ENCODE peak calls at places on chromosome 5, in five cellular contexts. One of them, this sample, is unnamed.

GRCh38 chr5:143931389-143931984 is 119.5 kb downstream of the HMHB1 start:
- DNase-seq in skeletal muscle cell: no peak
- DNase-seq in OCI-LY7: no peak
- DNase-seq in heart left ventricle: peak
- DNase-seq in fibroblast of lung: no peak
- DNase-seq in this sample: no peak

GRCh38 chr5:151156732-151157402 is 712 bp downstream of the ANXA6 start:
- DNase-seq in fibroblast of lung: peak
- DNase-seq in OCI-LY7: no peak
- DNase-seq in heart left ventricle: no peak
- DNase-seq in skeletal muscle cell: no peak
- DNase-seq in this sample: peak

GRCh38 chr5:169350759-169351240 is 49.9 kb upstream of the SLIT3 start:
- DNase-seq in fibroblast of lung: peak
- DNase-seq in skeletal muscle cell: peak
- DNase-seq in heart left ventricle: peak
- DNase-seq in OCI-LY7: no peak
- DNase-seq in this sample: peak

GRCh38 chr5:128426090-128426534 is 111.9 kb downstream of the FBN2 start:
- DNase-seq in skeletal muscle cell: no peak
- DNase-seq in fibroblast of lung: no peak
- DNase-seq in heart left ventricle: no peak
- DNase-seq in OCI-LY7: no peak
- DNase-seq in this sample: no peak

GRCh38 chr5:89028579-89029272 is 145.7 kb upstream of the MEF2C start:
- DNase-seq in OCI-LY7: no peak
- DNase-seq in fibroblast of lung: no peak
- DNase-seq in heart left ventricle: no peak
- DNase-seq in skeletal muscle cell: no peak
- DNase-seq in this sample: no peak

GRCh38 chr5:80181618-80182211 is 74.1 kb downstream of the SERINC5 start:
- DNase-seq in heart left ventricle: no peak
- DNase-seq in OCI-LY7: peak
- DNase-seq in fibroblast of lung: no peak
- DNase-seq in skeletal muscle cell: no peak
- DNase-seq in this sample: no peak

GRCh38 chr5:91474201-91474600 is 91.1 kb upstream of the ARRDC3 start:
- DNase-seq in heart left ventricle: no peak
- DNase-seq in fibroblast of lung: peak
- DNase-seq in OCI-LY7: no peak
- DNase-seq in skeletal muscle cell: no peak
- DNase-seq in this sample: peak

GRCh38 chr5:109901628-109901981 is 211.9 kb downstream of the MAN2A1 start:
- DNase-seq in heart left ventricle: no peak
- DNase-seq in skeletal muscle cell: no peak
- DNase-seq in OCI-LY7: no peak
- DNase-seq in fibroblast of lung: no peak
- DNase-seq in this sample: no peak

GRCh38 chr5:108382784-108383358 is 973 bp upstream of the FBXL17 start:
- DNase-seq in OCI-LY7: peak
- DNase-seq in fibroblast of lung: no peak
- DNase-seq in heart left ventricle: no peak
- DNase-seq in skeletal muscle cell: no peak
- DNase-seq in this sample: no peak

GRCh38 chr5:157175071-157175612 is 5.5 kb upstream of the ITK start:
- DNase-seq in heart left ventricle: no peak
- DNase-seq in OCI-LY7: no peak
- DNase-seq in fibroblast of lung: no peak
- DNase-seq in skeletal muscle cell: no peak
- DNase-seq in this sample: no peak

GRCh38 chr5:170182461-170182860 is 50.3 kb upstream of the C5orf58 start:
- DNase-seq in skeletal muscle cell: no peak
- DNase-seq in heart left ventricle: no peak
- DNase-seq in fibroblast of lung: no peak
- DNase-seq in OCI-LY7: no peak
- DNase-seq in this sample: no peak

GRCh38 chr5:10594591-10595210 is 30.8 kb downstream of the ANKRD33B start:
- DNase-seq in skeletal muscle cell: no peak
- DNase-seq in fibroblast of lung: peak
- DNase-seq in heart left ventricle: no peak
- DNase-seq in OCI-LY7: no peak
- DNase-seq in this sample: no peak

GRCh38 chr5:128196791-128197190 is 113.2 kb downstream of the SLC12A2 start:
- DNase-seq in skeletal muscle cell: peak
- DNase-seq in heart left ventricle: no peak
- DNase-seq in fibroblast of lung: peak
- DNase-seq in OCI-LY7: no peak
- DNase-seq in this sample: no peak

GRCh38 chr5:173208296-173208695 is 26.7 kb downstream of the NKX2-5 start:
- DNase-seq in skeletal muscle cell: no peak
- DNase-seq in fibroblast of lung: no peak
- DNase-seq in heart left ventricle: no peak
- DNase-seq in OCI-LY7: no peak
- DNase-seq in this sample: no peak

GRCh38 chr5:90642706-90643229 is 84.2 kb downstream of the ADGRV1 start:
- DNase-seq in skeletal muscle cell: no peak
- DNase-seq in OCI-LY7: no peak
- DNase-seq in heart left ventricle: no peak
- DNase-seq in fibroblast of lung: no peak
- DNase-seq in this sample: no peak

GRCh38 chr5:32690153-32690552 is 21.0 kb upstream of the NPR3 start:
- DNase-seq in fibroblast of lung: peak
- DNase-seq in OCI-LY7: peak
- DNase-seq in heart left ventricle: no peak
- DNase-seq in skeletal muscle cell: no peak
- DNase-seq in this sample: no peak

GRCh38 chr5:154214236-154215106 is 23.9 kb downstream of the GALNT10 start:
- DNase-seq in fibroblast of lung: peak
- DNase-seq in OCI-LY7: no peak
- DNase-seq in skeletal muscle cell: no peak
- DNase-seq in heart left ventricle: no peak
- DNase-seq in this sample: no peak

GRCh38 chr5:115366223-115366622 is 69.8 kb upstream of the CCDC112 start:
- DNase-seq in fibroblast of lung: peak
- DNase-seq in OCI-LY7: no peak
- DNase-seq in heart left ventricle: peak
- DNase-seq in skeletal muscle cell: peak
- DNase-seq in this sample: peak

GRCh38 chr5:17067657-17068392 is 131.7 kb upstream of the MYO10 start:
- DNase-seq in fibroblast of lung: no peak
- DNase-seq in OCI-LY7: no peak
- DNase-seq in heart left ventricle: no peak
- DNase-seq in skeletal muscle cell: no peak
- DNase-seq in this sample: no peak

GRCh38 chr5:411728-412127 is 31.2 kb upstream of the EXOC3 start:
- DNase-seq in OCI-LY7: no peak
- DNase-seq in skeletal muscle cell: no peak
- DNase-seq in heart left ventricle: no peak
- DNase-seq in fibroblast of lung: no peak
- DNase-seq in this sample: no peak

GRCh38 chr5:109281136-109281690 is 128.6 kb downstream of the PJA2 start:
- DNase-seq in OCI-LY7: no peak
- DNase-seq in heart left ventricle: no peak
- DNase-seq in skeletal muscle cell: no peak
- DNase-seq in fibroblast of lung: no peak
- DNase-seq in this sample: no peak

GRCh38 chr5:157506981-157507780 is 47.2 kb downstream of the NIPAL4 start:
- DNase-seq in skeletal muscle cell: peak
- DNase-seq in fibroblast of lung: peak
- DNase-seq in OCI-LY7: no peak
- DNase-seq in heart left ventricle: no peak
- DNase-seq in this sample: peak

GRCh38 chr5:177465044-177465443 is 8.4 kb downstream of the DBN1 start:
- DNase-seq in fibroblast of lung: no peak
- DNase-seq in heart left ventricle: no peak
- DNase-seq in OCI-LY7: no peak
- DNase-seq in skeletal muscle cell: no peak
- DNase-seq in this sample: no peak

GRCh38 chr5:16642896-16643295 is 26.1 kb upstream of the RETREG1 start:
- DNase-seq in skeletal muscle cell: no peak
- DNase-seq in fibroblast of lung: no peak
- DNase-seq in OCI-LY7: no peak
- DNase-seq in heart left ventricle: no peak
- DNase-seq in this sample: no peak

GRCh38 chr5:98768160-98769005 is 5.1 kb upstream of the RGMB start:
- DNase-seq in OCI-LY7: peak
- DNase-seq in heart left ventricle: peak
- DNase-seq in fibroblast of lung: peak
- DNase-seq in skeletal muscle cell: no peak
- DNase-seq in this sample: peak

GRCh38 chr5:125401724-125402622 is 655.5 kb upstream of the ZNF608 start:
- DNase-seq in OCI-LY7: no peak
- DNase-seq in skeletal muscle cell: no peak
- DNase-seq in fibroblast of lung: peak
- DNase-seq in heart left ventricle: no peak
- DNase-seq in this sample: no peak

GRCh38 chr5:157659886-157660660 is 7.8 kb upstream of the SOX30 start:
- DNase-seq in skeletal muscle cell: no peak
- DNase-seq in OCI-LY7: no peak
- DNase-seq in fibroblast of lung: no peak
- DNase-seq in heart left ventricle: no peak
- DNase-seq in this sample: no peak

GRCh38 chr5:133831506-133832224 is 136.8 kb downstream of the C5orf15 start:
- DNase-seq in skeletal muscle cell: peak
- DNase-seq in heart left ventricle: no peak
- DNase-seq in fibroblast of lung: no peak
- DNase-seq in OCI-LY7: no peak
- DNase-seq in this sample: peak

DNA sequence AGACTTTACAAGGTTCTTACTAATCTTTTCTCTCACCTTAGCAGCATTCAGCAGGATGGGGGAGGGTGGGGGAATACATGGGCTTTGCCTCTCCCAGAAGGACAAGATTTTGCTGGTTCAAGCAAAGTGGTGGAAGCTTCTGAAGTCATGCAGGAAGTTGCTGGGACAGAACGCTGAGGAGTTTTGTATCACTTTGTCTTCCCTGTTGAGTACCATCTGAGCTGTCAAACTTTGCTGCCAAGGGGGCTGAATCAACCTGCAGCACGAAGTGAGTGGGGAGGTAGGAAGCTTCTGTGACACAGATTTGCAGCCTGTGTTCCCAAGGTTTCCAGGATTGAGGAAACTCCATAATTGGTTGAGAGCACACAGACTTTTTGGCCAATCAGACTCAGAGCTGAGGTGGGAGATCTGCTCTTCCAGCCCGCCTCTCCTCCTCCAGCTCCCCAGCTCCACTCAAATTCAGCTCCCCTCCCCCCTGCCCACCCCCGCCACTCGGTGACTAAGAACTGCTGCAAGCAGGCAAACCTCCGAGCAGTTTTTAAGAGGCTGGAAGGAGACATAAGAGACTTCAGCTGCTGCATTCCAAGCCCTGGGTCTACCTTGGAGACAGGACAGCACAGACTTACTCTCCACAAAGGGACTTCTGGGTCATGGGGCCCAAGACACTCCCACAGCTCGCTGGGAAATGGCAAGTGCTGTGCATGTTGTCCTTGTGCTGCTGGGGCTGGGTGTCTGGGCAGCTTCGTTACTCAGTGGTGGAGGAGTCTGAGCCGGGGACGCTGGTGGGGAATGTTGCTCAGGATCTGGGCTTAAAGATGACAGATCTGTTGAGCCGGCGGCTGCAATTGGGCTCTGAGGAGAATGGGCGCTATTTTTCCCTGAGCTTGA is at the start of gene PCDHGC5:
- DNase-seq in skeletal muscle cell: peak
- DNase-seq in fibroblast of lung: peak
- DNase-seq in heart left ventricle: no peak
- DNase-seq in OCI-LY7: no peak
- DNase-seq in this sample: peak
- H3K4me3 ChIP-seq in skeletal muscle cell: peak
- H3K4me3 ChIP-seq in fibroblast of lung: no peak
- H3K4me3 ChIP-seq in heart left ventricle: no peak
- H3K4me3 ChIP-seq in OCI-LY7: no peak
- H3K4me3 ChIP-seq in this sample: no peak

GRCh38 chr5:9347032-9347431 is 198.8 kb downstream of the SEMA5A start:
- DNase-seq in OCI-LY7: no peak
- DNase-seq in skeletal muscle cell: no peak
- DNase-seq in fibroblast of lung: no peak
- DNase-seq in heart left ventricle: no peak
- DNase-seq in this sample: no peak

GRCh38 chr5:9351535-9351934 is 194.3 kb downstream of the SEMA5A start:
- DNase-seq in fibroblast of lung: no peak
- DNase-seq in skeletal muscle cell: no peak
- DNase-seq in heart left ventricle: no peak
- DNase-seq in OCI-LY7: no peak
- DNase-seq in this sample: no peak

GRCh38 chr5:9347541-9348295 is 198.2 kb downstream of the SEMA5A start:
- DNase-seq in skeletal muscle cell: no peak
- DNase-seq in OCI-LY7: no peak
- DNase-seq in heart left ventricle: no peak
- DNase-seq in fibroblast of lung: no peak
- DNase-seq in this sample: peak

GRCh38 chr5:9350301-9350797 is 195.5 kb downstream of the SEMA5A start:
- DNase-seq in fibroblast of lung: no peak
- DNase-seq in OCI-LY7: no peak
- DNase-seq in skeletal muscle cell: no peak
- DNase-seq in heart left ventricle: no peak
- DNase-seq in this sample: peak

GRCh38 chr5:9348296-9348996 is 197.4 kb downstream of the SEMA5A start:
- DNase-seq in fibroblast of lung: peak
- DNase-seq in heart left ventricle: no peak
- DNase-seq in OCI-LY7: no peak
- DNase-seq in skeletal muscle cell: no peak
- DNase-seq in this sample: peak
- H3K4me3 ChIP-seq in fibroblast of lung: no peak
- H3K4me3 ChIP-seq in heart left ventricle: no peak
- H3K4me3 ChIP-seq in OCI-LY7: no peak
- H3K4me3 ChIP-seq in skeletal muscle cell: no peak
- H3K4me3 ChIP-seq in this sample: no peak

GRCh38 chr5:117454716-117455212 is 880.1 kb upstream of the SEMA6A start:
- DNase-seq in skeletal muscle cell: no peak
- DNase-seq in fibroblast of lung: peak
- DNase-seq in heart left ventricle: no peak
- DNase-seq in OCI-LY7: peak
- DNase-seq in this sample: no peak
- H3K4me3 ChIP-seq in skeletal muscle cell: no peak
- H3K4me3 ChIP-seq in fibroblast of lung: no peak
- H3K4me3 ChIP-seq in heart left ventricle: peak
- H3K4me3 ChIP-seq in OCI-LY7: peak
- H3K4me3 ChIP-seq in this sample: no peak

DNA sequence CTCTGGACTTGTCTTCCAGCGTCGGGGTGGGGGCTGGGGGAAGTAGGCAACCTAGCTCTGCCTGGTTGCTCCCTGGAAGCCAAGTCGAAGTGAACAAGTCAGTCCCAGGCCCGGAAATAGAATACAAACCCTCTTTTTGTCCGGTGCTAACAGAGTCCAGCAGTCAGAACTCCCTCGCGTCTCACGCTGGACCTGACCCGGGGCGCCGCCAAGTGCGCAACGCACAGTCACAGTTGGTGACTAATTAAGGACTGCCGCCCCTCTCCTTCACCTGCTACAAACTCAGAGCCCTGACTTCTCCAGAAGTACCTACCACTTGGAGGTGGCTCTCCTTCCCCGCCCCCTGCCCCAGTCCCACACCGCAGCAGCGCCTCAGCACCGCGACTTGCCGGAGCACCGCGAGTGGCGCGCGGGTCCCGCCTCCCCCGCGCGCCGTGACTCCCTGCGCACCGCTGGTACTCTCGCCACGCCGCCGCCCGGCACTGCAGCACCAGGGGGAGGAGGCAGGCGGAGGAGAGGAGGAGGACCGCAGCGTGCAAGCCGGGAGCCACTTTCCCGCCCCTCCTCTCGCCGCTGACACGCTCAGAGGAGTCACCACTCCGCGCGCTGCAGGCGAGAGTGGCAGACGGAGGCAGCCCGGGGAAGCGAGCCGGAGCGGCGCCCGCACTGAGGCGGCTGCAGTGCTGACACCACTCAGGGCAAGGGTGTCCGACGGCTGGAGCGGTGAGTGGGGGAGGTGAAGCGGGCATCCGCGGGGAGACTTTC is at the start of gene SV2C:
- DNase-seq in skeletal muscle cell: no peak
- DNase-seq in OCI-LY7: no peak
- DNase-seq in fibroblast of lung: no peak
- DNase-seq in heart left ventricle: no peak
- DNase-seq in this sample: peak
- H3K4me3 ChIP-seq in skeletal muscle cell: peak
- H3K4me3 ChIP-seq in OCI-LY7: no peak
- H3K4me3 ChIP-seq in fibroblast of lung: no peak
- H3K4me3 ChIP-seq in heart left ventricle: peak
- H3K4me3 ChIP-seq in this sample: peak

This sample was measured in MG63.